ENCODE peak calls at places on chromosomes 1 and 21, in nine cellular contexts. X is GM12864; Z is PC-3; P is choroid plexus epithelial cell; F is heart right ventricle; V is CD4-positive, alpha-beta T cell; R is suprapubic skin; L is mesothelial cell of epicardium; K is endodermal cell. A is an unnamed sample.
A peak's percentile ranks its signal among the peaks of the same experiment; 100 is the strongest.

GRCh38 chr1:43878854-43879253 is 54.7 kb upstream of the ARTN start:
- DNase-seq in X (no peak), Z (no peak), P (no peak), F (no peak), V (no peak), R (no peak), L (no peak), K (no peak), A (no peak)

GRCh38 chr1:145953861-145954260 is 4.0 kb downstream of the LIX1L start:
- DNase-seq in X (no peak), Z (no peak), P (no peak), F (no peak), V (no peak), R (no peak), L (no peak), K (no peak), A (no peak)

GRCh38 chr1:164443166-164443565 is 115.8 kb upstream of the PBX1 start:
- DNase-seq in X (no peak), Z (no peak), P (peak; percentile 44), F (no peak), V (no peak), R (no peak), L (no peak), K (no peak), A (no peak)

GRCh38 chr1:150562384-150563339 is 13.5 kb downstream of the ADAMTSL4 start:
- DNase-seq in X (peak; percentile 100), Z (peak; percentile 28), P (peak; percentile 42), F (no peak), V (peak; percentile 81), R (no peak), L (no peak), K (peak; percentile 70), A (no peak)

GRCh38 chr1:208300084-208300770 is 56.0 kb upstream of the PLXNA2 start:
- DNase-seq in X (no peak), Z (no peak), P (no peak), F (no peak), V (no peak), R (no peak), L (no peak), K (no peak), A (no peak)

GRCh38 chr1:60145746-60146145 is 72.2 kb upstream of the C1orf87 start:
- DNase-seq in X (no peak), Z (no peak), P (no peak), F (no peak), V (no peak), R (no peak), L (no peak), K (no peak), A (no peak)

GRCh38 chr1:97252076-97252475 is 530.5 kb downstream of the PTBP2 start:
- DNase-seq in X (no peak), Z (peak; percentile 20), P (peak; percentile 87), F (no peak), V (no peak), R (peak; percentile 58), L (no peak), K (no peak), A (no peak)

GRCh38 chr1:183881387-183882084 is 76.6 kb downstream of the RGL1 start:
- DNase-seq in X (no peak), Z (peak; percentile 89), P (peak; percentile 88), F (peak; percentile 73), V (no peak), R (no peak), L (peak; percentile 89), K (peak; percentile 84), A (peak; percentile 15)

GRCh38 chr1:20358761-20359263 is 68.1 kb downstream of the VWA5B1 start:
- DNase-seq in X (no peak), Z (peak; percentile 64), P (peak; percentile 46), F (peak; percentile 77), V (no peak), R (no peak), L (no peak), K (no peak), A (no peak)

GRCh38 chr1:33300673-33301072 is 20.2 kb downstream of the A3GALT2 start:
- DNase-seq in X (no peak), Z (no peak), P (peak; percentile 94), F (no peak), V (no peak), R (peak; percentile 71), L (no peak), K (no peak), A (no peak)

GRCh38 chr1:44050261-44050660 is 19.0 kb upstream of the SLC6A9 start:
- DNase-seq in X (no peak), Z (peak; percentile 40), P (peak; percentile 29), F (no peak), V (no peak), R (no peak), L (no peak), K (no peak), A (no peak)

GRCh38 chr1:227794813-227795183 is 20.7 kb upstream of the PRSS38 start:
- DNase-seq in X (no peak), Z (no peak), P (no peak), F (no peak), V (no peak), R (no peak), L (no peak), K (peak; percentile 50), A (no peak)

GRCh38 chr1:216111842-216112241 is 311.4 kb downstream of the USH2A start:
- DNase-seq in X (no peak), Z (peak; percentile 29), P (peak; percentile 7), F (no peak), V (no peak), R (no peak), L (no peak), K (no peak), A (no peak)
- TF ChIP-seq CTCF in X (peak; percentile 8), Z (peak; percentile 80), P (peak; percentile 36), F (no peak), V (no peak), R (no peak), L (no peak), K (peak; percentile 46), A (no peak)

DNA sequence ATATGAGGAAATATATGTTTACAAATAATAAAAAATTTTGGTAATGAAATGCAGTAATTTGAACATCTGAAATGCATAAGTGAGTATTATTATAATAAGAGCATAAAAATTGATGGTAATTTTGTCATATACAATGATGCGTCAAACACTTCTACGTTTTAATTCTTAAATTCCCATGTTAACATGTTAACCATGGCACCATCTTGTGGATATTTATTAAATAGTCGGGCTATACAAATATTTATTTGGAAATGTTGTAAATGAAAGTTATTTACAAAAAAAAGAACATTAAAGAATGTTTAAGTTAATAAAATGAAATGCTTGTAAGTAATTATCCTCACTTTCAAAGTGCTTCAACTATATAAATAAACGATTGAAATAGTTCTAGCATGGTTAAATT is 57.2 kb upstream of the C1orf185 start:
- DNase-seq in X (no peak), Z (peak; percentile 50), P (peak; percentile 30), F (no peak), V (no peak), R (no peak), L (no peak), K (no peak), A (no peak)
- TF ChIP-seq CTCF in X (no peak), Z (peak; percentile 58), P (no peak), F (peak; percentile 42), V (peak; percentile 53), R (no peak), L (no peak), K (peak; percentile 29), A (no peak)

GRCh38 chr1:156680056-156680455 is 2.8 kb upstream of the NES start:
- DNase-seq in X (no peak), Z (no peak), P (no peak), F (no peak), V (no peak), R (no peak), L (no peak), K (no peak), A (no peak)

GRCh38 chr1:156677616-156678596 is 699 bp upstream of the NES start:
- DNase-seq in X (no peak), Z (peak; percentile 75), P (peak; percentile 90), F (peak; percentile 87), V (no peak), R (no peak), L (peak; percentile 69), K (peak; percentile 87), A (peak; percentile 66)

GRCh38 chr1:156681196-156681595 is 4.0 kb upstream of the NES start:
- DNase-seq in X (no peak), Z (no peak), P (no peak), F (no peak), V (no peak), R (no peak), L (no peak), K (no peak), A (no peak)

GRCh38 chr1:156684227-156684782 is 7.1 kb upstream of the NES start:
- DNase-seq in X (no peak), Z (peak; percentile 54), P (peak; percentile 50), F (no peak), V (no peak), R (no peak), L (no peak), K (no peak), A (no peak)

GRCh38 chr1:156682166-156682890 is 5.1 kb upstream of the NES start:
- DNase-seq in X (no peak), Z (no peak), P (no peak), F (no peak), V (no peak), R (no peak), L (no peak), K (peak; percentile 86), A (peak; percentile 33)
- TF ChIP-seq CTCF in X (no peak), Z (peak; percentile 24), P (peak; percentile 2), F (no peak), V (no peak), R (no peak), L (no peak), K (peak; percentile 70), A (no peak)

GRCh38 chr1:185840880-185841279 is 106.7 kb downstream of the HMCN1 start:
- DNase-seq in X (no peak), Z (no peak), P (no peak), F (no peak), V (no peak), R (no peak), L (no peak), K (no peak), A (no peak)
- TF ChIP-seq CTCF in X (no peak), Z (no peak), P (no peak), F (no peak), V (no peak), R (no peak), L (no peak), K (no peak), A (no peak)

DNA sequence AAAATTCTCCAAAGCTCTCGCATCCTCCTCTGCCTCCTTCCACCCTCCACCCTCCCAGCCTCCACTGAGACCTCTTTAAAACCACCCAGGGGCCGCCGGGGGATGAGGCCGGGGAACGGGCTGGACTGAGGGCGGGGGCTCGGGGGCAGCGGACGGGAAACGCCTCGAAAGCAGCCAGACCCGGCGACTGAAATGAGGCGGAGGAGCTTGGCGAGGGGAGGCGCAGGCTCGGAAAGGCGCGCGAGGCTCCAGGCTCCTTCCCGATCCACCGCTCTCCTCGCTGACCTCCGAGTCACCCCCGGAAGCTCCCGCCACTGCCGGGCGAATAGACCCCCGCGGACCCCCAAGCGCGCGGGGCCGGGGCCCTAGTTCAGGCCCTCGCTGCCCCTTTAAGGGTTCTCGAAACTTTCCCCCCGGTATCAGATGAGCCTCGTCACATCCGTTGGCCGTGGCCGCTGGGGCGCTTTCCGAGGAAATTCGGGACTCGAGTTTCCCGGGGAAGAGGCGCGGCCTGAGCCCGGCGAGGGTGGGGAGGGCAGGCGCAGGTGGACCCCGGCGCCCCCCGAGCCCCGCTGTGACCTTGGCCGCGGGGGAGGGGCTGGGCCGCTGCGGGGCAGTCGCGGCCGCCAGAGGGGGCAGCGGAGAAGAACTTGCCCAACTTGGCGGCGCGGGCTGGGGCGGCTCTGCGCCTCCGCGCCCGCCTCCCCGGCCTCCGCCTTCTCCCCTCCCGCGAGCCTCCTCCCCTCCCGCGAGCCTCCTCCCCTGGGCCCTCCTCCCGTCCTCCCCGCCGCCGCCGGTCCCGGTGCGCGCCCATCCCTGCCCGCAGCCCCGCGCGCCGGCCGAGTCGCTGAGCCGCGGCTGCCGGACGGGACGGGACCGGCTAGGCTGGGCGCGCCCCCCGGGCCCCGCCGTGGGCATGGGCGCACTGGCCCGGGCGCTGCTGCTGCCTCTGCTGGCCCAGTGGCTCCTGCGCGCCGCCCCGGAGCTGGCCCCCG is at the start of gene BACE2:
- DNase-seq in X (no peak), Z (peak; percentile 74), P (peak; percentile 63), F (peak; percentile 87), V (peak; percentile 27), R (peak; percentile 89), L (peak; percentile 76), K (peak; percentile 90), A (peak; percentile 79)
- TF ChIP-seq CTCF in X (peak; percentile 39), Z (peak; percentile 64), P (peak; percentile 30), F (peak; percentile 69), V (peak; percentile 19), R (peak; percentile 38), L (peak; percentile 54), K (peak; percentile 90), A (peak; percentile 55)

A was measured in endothelial cell.